ENCODE peak calls at places on chromosomes 13 and 19, in eight cellular contexts. One of them, this sample, is unnamed.

GRCh38 chr19:35987571-35987896 is 7.5 kb upstream of the SDHAF1 start:
- DNase-seq in H9: no peak
- DNase-seq in choroid plexus epithelial cell: no peak
- DNase-seq in AG10803: no peak
- DNase-seq in AG04450: no peak
- DNase-seq in A549: no peak
- DNase-seq in hepatocyte: no peak
- DNase-seq in uterus: no peak
- DNase-seq in this sample: no peak

GRCh38 chr19:47609885-47610545 is 1.1 kb downstream of the BICRA start:
- DNase-seq in H9: peak
- DNase-seq in choroid plexus epithelial cell: peak
- DNase-seq in AG10803: peak
- DNase-seq in AG04450: no peak
- DNase-seq in A549: peak
- DNase-seq in hepatocyte: peak
- DNase-seq in uterus: peak
- DNase-seq in this sample: peak

GRCh38 chr19:5131031-5131865 is 162.3 kb downstream of the KDM4B start:
- DNase-seq in H9: no peak
- DNase-seq in choroid plexus epithelial cell: no peak
- DNase-seq in AG10803: no peak
- DNase-seq in AG04450: no peak
- DNase-seq in A549: no peak
- DNase-seq in hepatocyte: peak
- DNase-seq in uterus: no peak
- DNase-seq in this sample: no peak

GRCh38 chr19:23956051-23956450 is 41.4 kb downstream of the ZNF726 start:
- DNase-seq in H9: no peak
- DNase-seq in choroid plexus epithelial cell: no peak
- DNase-seq in AG10803: no peak
- DNase-seq in AG04450: no peak
- DNase-seq in A549: no peak
- DNase-seq in hepatocyte: no peak
- DNase-seq in uterus: no peak
- DNase-seq in this sample: no peak

GRCh38 chr13:79782541-79783216 is 301.7 kb downstream of the NDFIP2 start:
- DNase-seq in H9: peak
- DNase-seq in choroid plexus epithelial cell: peak
- DNase-seq in AG10803: peak
- DNase-seq in AG04450: peak
- DNase-seq in A549: no peak
- DNase-seq in hepatocyte: peak
- DNase-seq in uterus: no peak
- DNase-seq in this sample: peak

GRCh38 chr19:51796195-51796679 is 1.3 kb downstream of the FPR3 start:
- DNase-seq in H9: no peak
- DNase-seq in choroid plexus epithelial cell: no peak
- DNase-seq in AG10803: no peak
- DNase-seq in AG04450: no peak
- DNase-seq in A549: no peak
- DNase-seq in hepatocyte: no peak
- DNase-seq in uterus: no peak
- DNase-seq in this sample: no peak

GRCh38 chr13:91946498-91947070 is 548.2 kb downstream of the GPC5 start:
- DNase-seq in H9: no peak
- DNase-seq in choroid plexus epithelial cell: peak
- DNase-seq in AG10803: no peak
- DNase-seq in AG04450: no peak
- DNase-seq in A549: peak
- DNase-seq in hepatocyte: peak
- DNase-seq in uterus: no peak
- DNase-seq in this sample: peak

GRCh38 chr19:40862785-40863184 is 12.5 kb upstream of the CYP2A6 start:
- DNase-seq in H9: no peak
- DNase-seq in choroid plexus epithelial cell: peak
- DNase-seq in AG10803: peak
- DNase-seq in AG04450: no peak
- DNase-seq in A549: peak
- DNase-seq in hepatocyte: peak
- DNase-seq in uterus: no peak
- DNase-seq in this sample: no peak

GRCh38 chr13:111917086-111917485 is 149.9 kb upstream of the SOX1 start:
- DNase-seq in H9: peak
- DNase-seq in choroid plexus epithelial cell: no peak
- DNase-seq in AG10803: no peak
- DNase-seq in AG04450: no peak
- DNase-seq in A549: no peak
- DNase-seq in hepatocyte: no peak
- DNase-seq in uterus: no peak
- DNase-seq in this sample: no peak

GRCh38 chr13:101127741-101128353 is 288.5 kb downstream of the NALCN start:
- DNase-seq in H9: no peak
- DNase-seq in choroid plexus epithelial cell: peak
- DNase-seq in AG10803: peak
- DNase-seq in AG04450: peak
- DNase-seq in A549: peak
- DNase-seq in hepatocyte: peak
- DNase-seq in uterus: no peak
- DNase-seq in this sample: peak

GRCh38 chr19:7912144-7912696 is 2.4 kb upstream of the TGFBR3L start:
- DNase-seq in H9: no peak
- DNase-seq in choroid plexus epithelial cell: no peak
- DNase-seq in AG10803: no peak
- DNase-seq in AG04450: no peak
- DNase-seq in A549: no peak
- DNase-seq in hepatocyte: no peak
- DNase-seq in uterus: no peak
- DNase-seq in this sample: no peak

GRCh38 chr13:30125422-30126073 is 181.8 kb downstream of the KATNAL1 start:
- DNase-seq in H9: no peak
- DNase-seq in choroid plexus epithelial cell: peak
- DNase-seq in AG10803: peak
- DNase-seq in AG04450: peak
- DNase-seq in A549: peak
- DNase-seq in hepatocyte: peak
- DNase-seq in uterus: peak
- DNase-seq in this sample: peak

GRCh38 chr13:20438801-20439200 is 86.9 kb downstream of the CRYL1 start:
- DNase-seq in H9: no peak
- DNase-seq in choroid plexus epithelial cell: no peak
- DNase-seq in AG10803: no peak
- DNase-seq in AG04450: no peak
- DNase-seq in A549: no peak
- DNase-seq in hepatocyte: no peak
- DNase-seq in uterus: no peak
- DNase-seq in this sample: no peak

GRCh38 chr13:20439261-20439660 is 86.4 kb downstream of the CRYL1 start:
- DNase-seq in H9: no peak
- DNase-seq in choroid plexus epithelial cell: no peak
- DNase-seq in AG10803: peak
- DNase-seq in AG04450: no peak
- DNase-seq in A549: no peak
- DNase-seq in hepatocyte: no peak
- DNase-seq in uterus: no peak
- DNase-seq in this sample: peak

GRCh38 chr13:20436505-20436904 is 89.2 kb downstream of the CRYL1 start:
- DNase-seq in H9: no peak
- DNase-seq in choroid plexus epithelial cell: no peak
- DNase-seq in AG10803: no peak
- DNase-seq in AG04450: no peak
- DNase-seq in A549: no peak
- DNase-seq in hepatocyte: no peak
- DNase-seq in uterus: no peak
- DNase-seq in this sample: no peak

GRCh38 chr13:20431687-20432384 is 93.8 kb downstream of the CRYL1 start:
- DNase-seq in H9: no peak
- DNase-seq in choroid plexus epithelial cell: no peak
- DNase-seq in AG10803: no peak
- DNase-seq in AG04450: no peak
- DNase-seq in A549: no peak
- DNase-seq in hepatocyte: no peak
- DNase-seq in uterus: no peak
- DNase-seq in this sample: no peak

GRCh38 chr13:20435616-20436368 is 89.9 kb downstream of the CRYL1 start:
- DNase-seq in H9: peak
- DNase-seq in choroid plexus epithelial cell: no peak
- DNase-seq in AG10803: no peak
- DNase-seq in AG04450: no peak
- DNase-seq in A549: no peak
- DNase-seq in hepatocyte: no peak
- DNase-seq in uterus: no peak
- DNase-seq in this sample: no peak
- TF ChIP-seq CTCF in H9: no peak
- TF ChIP-seq CTCF in choroid plexus epithelial cell: no peak
- TF ChIP-seq CTCF in AG10803: no peak
- TF ChIP-seq CTCF in AG04450: no peak
- TF ChIP-seq CTCF in A549: no peak
- TF ChIP-seq CTCF in hepatocyte: no peak
- TF ChIP-seq CTCF in uterus: no peak
- TF ChIP-seq CTCF in this sample: no peak

GRCh38 chr13:45464141-45464686 is 525 bp upstream of the COG3 start:
- DNase-seq in H9: no peak
- DNase-seq in choroid plexus epithelial cell: no peak
- DNase-seq in AG10803: no peak
- DNase-seq in AG04450: no peak
- DNase-seq in A549: no peak
- DNase-seq in hepatocyte: no peak
- DNase-seq in uterus: no peak
- DNase-seq in this sample: no peak
- TF ChIP-seq CTCF in H9: no peak
- TF ChIP-seq CTCF in choroid plexus epithelial cell: no peak
- TF ChIP-seq CTCF in AG10803: no peak
- TF ChIP-seq CTCF in AG04450: no peak
- TF ChIP-seq CTCF in A549: no peak
- TF ChIP-seq CTCF in hepatocyte: peak
- TF ChIP-seq CTCF in uterus: no peak
- TF ChIP-seq CTCF in this sample: no peak

GRCh38 chr13:25371608-25372274 is at the start of gene ATP8A2:
- DNase-seq in H9: peak
- DNase-seq in choroid plexus epithelial cell: no peak
- DNase-seq in AG10803: no peak
- DNase-seq in AG04450: no peak
- DNase-seq in A549: no peak
- DNase-seq in hepatocyte: peak
- DNase-seq in uterus: no peak
- DNase-seq in this sample: no peak

GRCh38 chr13:25377244-25377962 is 5.6 kb downstream of the ATP8A2 start:
- DNase-seq in H9: no peak
- DNase-seq in choroid plexus epithelial cell: no peak
- DNase-seq in AG10803: no peak
- DNase-seq in AG04450: no peak
- DNase-seq in A549: no peak
- DNase-seq in hepatocyte: no peak
- DNase-seq in uterus: no peak
- DNase-seq in this sample: peak

GRCh38 chr13:25372275-25373081 is 704 bp downstream of the ATP8A2 start:
- DNase-seq in H9: peak
- DNase-seq in choroid plexus epithelial cell: no peak
- DNase-seq in AG10803: no peak
- DNase-seq in AG04450: no peak
- DNase-seq in A549: no peak
- DNase-seq in hepatocyte: peak
- DNase-seq in uterus: no peak
- DNase-seq in this sample: peak

GRCh38 chr13:25378528-25378927 is 6.8 kb downstream of the ATP8A2 start:
- DNase-seq in H9: no peak
- DNase-seq in choroid plexus epithelial cell: no peak
- DNase-seq in AG10803: no peak
- DNase-seq in AG04450: no peak
- DNase-seq in A549: no peak
- DNase-seq in hepatocyte: no peak
- DNase-seq in uterus: no peak
- DNase-seq in this sample: no peak

GRCh38 chr13:25375727-25376358 is 4.1 kb downstream of the ATP8A2 start:
- DNase-seq in H9: peak
- DNase-seq in choroid plexus epithelial cell: peak
- DNase-seq in AG10803: peak
- DNase-seq in AG04450: peak
- DNase-seq in A549: peak
- DNase-seq in hepatocyte: peak
- DNase-seq in uterus: no peak
- DNase-seq in this sample: peak
- TF ChIP-seq CTCF in H9: peak
- TF ChIP-seq CTCF in choroid plexus epithelial cell: peak
- TF ChIP-seq CTCF in AG10803: peak
- TF ChIP-seq CTCF in AG04450: peak
- TF ChIP-seq CTCF in A549: peak
- TF ChIP-seq CTCF in hepatocyte: peak
- TF ChIP-seq CTCF in uterus: no peak
- TF ChIP-seq CTCF in this sample: peak

GRCh38 chr13:63455938-63456337 is 2040.3 kb upstream of the PCDH20 start:
- DNase-seq in H9: no peak
- DNase-seq in choroid plexus epithelial cell: peak
- DNase-seq in AG10803: no peak
- DNase-seq in AG04450: no peak
- DNase-seq in A549: no peak
- DNase-seq in hepatocyte: peak
- DNase-seq in uterus: no peak
- DNase-seq in this sample: no peak
- TF ChIP-seq CTCF in H9: peak
- TF ChIP-seq CTCF in choroid plexus epithelial cell: peak
- TF ChIP-seq CTCF in AG10803: peak
- TF ChIP-seq CTCF in AG04450: peak
- TF ChIP-seq CTCF in A549: no peak
- TF ChIP-seq CTCF in hepatocyte: peak
- TF ChIP-seq CTCF in uterus: no peak
- TF ChIP-seq CTCF in this sample: no peak

This sample was measured in cardiac muscle cell.